ENCODE peak calls at places on chromosomes 1 and 21, in five cellular contexts. N is stimulated activated naive CD8-positive, alpha-beta T cell treated with anti-CD3 and anti-CD28 coated beads, Interleukin-15, Interleukin-2, amounts not matched to agents 100 U/mL and 50 U/mL, for 24 hours; O is AG04450; A is ACHN; D is occipital lobe. R is an unnamed sample.

GRCh38 chr1:24705260-24706073 is 39.8 kb upstream of the CLIC4 start:
- DNase-seq in A (peak; percentile 90), N (peak; percentile 38), O (peak; percentile 87), D (peak; percentile 70), R (peak; percentile 83)

GRCh38 chr1:221777434-221778072 is 35.7 kb upstream of the DUSP10 start:
- DNase-seq in A (no peak), D (no peak), O (no peak), N (peak; percentile 66), R (no peak)

GRCh38 chr1:168483531-168483930 is 60.3 kb downstream of the XCL2 start:
- DNase-seq in D (no peak), A (no peak), O (no peak), N (no peak), R (no peak)

GRCh38 chr1:8343464-8344001 is 25.6 kb downstream of the SLC45A1 start:
- DNase-seq in N (no peak), O (peak; percentile 89), A (peak; percentile 89), D (no peak), R (no peak)

GRCh38 chr1:3372317-3372716 is 82.1 kb upstream of the ARHGEF16 start:
- DNase-seq in O (no peak), N (peak; percentile 48), A (no peak), D (no peak), R (no peak)

GRCh38 chr1:66642992-66643391 is 109.0 kb downstream of the SGIP1 start:
- DNase-seq in A (no peak), O (no peak), D (no peak), N (no peak), R (no peak)

GRCh38 chr1:41411229-41411628 is 50.0 kb downstream of the FOXO6 start:
- DNase-seq in A (no peak), D (no peak), O (no peak), N (no peak), R (no peak)

GRCh38 chr21:19475525-19475924 is 1071.9 kb upstream of the TMPRSS15 start:
- DNase-seq in A (no peak), O (no peak), N (no peak), D (no peak), R (no peak)

GRCh38 chr1:183374825-183375224 is 43.4 kb downstream of the NMNAT2 start:
- DNase-seq in N (no peak), D (no peak), A (no peak), O (no peak), R (no peak)

GRCh38 chr1:62515055-62515454 is 78.2 kb downstream of the USP1 start:
- DNase-seq in D (no peak), A (peak; percentile 55), N (no peak), O (no peak), R (no peak)

GRCh38 chr1:225746361-225747179 is 31.1 kb upstream of the SRP9 start:
- DNase-seq in N (no peak), D (peak; percentile 52), A (peak; percentile 96), O (peak; percentile 74), R (peak; percentile 20)

GRCh38 chr1:3858231-3858981 is 1.1 kb downstream of the DFFB start:
- DNase-seq in N (peak; percentile 15), O (no peak), A (peak; percentile 8), D (peak; percentile 21), R (peak; percentile 43)

GRCh38 chr1:210696709-210697108 is 368.0 kb downstream of the HHAT start:
- DNase-seq in O (no peak), N (no peak), D (no peak), A (peak; percentile 14), R (no peak)

GRCh38 chr1:24275104-24275410 is 44.1 kb upstream of the GRHL3 start:
- DNase-seq in N (no peak), O (no peak), A (no peak), D (no peak), R (no peak)

GRCh38 chr1:229101011-229101410 is 169.9 kb upstream of the RAB4A start:
- DNase-seq in N (no peak), O (no peak), A (no peak), D (no peak), R (no peak)

GRCh38 chr1:8026153-8026975 is at the start of gene ERRFI1:
- DNase-seq in N (peak; percentile 91), A (peak; percentile 90), O (peak; percentile 82), D (peak; percentile 90), R (peak; percentile 47)

GRCh38 chr1:31936278-31936965 is 1.7 kb downstream of the PTP4A2 start:
- DNase-seq in A (no peak), N (no peak), D (no peak), O (no peak), R (no peak)

GRCh38 chr1:44830900-44831304 is 12.2 kb downstream of the PTCH2 start:
- DNase-seq in N (no peak), O (no peak), D (no peak), A (no peak), R (no peak)

GRCh38 chr1:226549937-226550670 is 1.5 kb downstream of the STUM start:
- DNase-seq in D (no peak), O (no peak), A (peak; percentile 7), N (peak; percentile 56), R (no peak)

GRCh38 chr1:25711555-25712298 is 88.3 kb upstream of the SELENON start:
- DNase-seq in N (peak; percentile 61), D (no peak), O (peak; percentile 67), A (no peak), R (no peak)

GRCh38 chr1:20712210-20712577 is 5.6 kb downstream of the KIF17 start:
- DNase-seq in A (no peak), D (no peak), O (no peak), N (no peak), R (no peak)

GRCh38 chr1:231318015-231318355 is 19.7 kb downstream of the EXOC8 start:
- DNase-seq in O (no peak), N (no peak), D (no peak), A (no peak), R (no peak)